ENCODE peak calls at places on chromosomes 4 and X, in six cellular contexts. Z is kidney epithelial cell, P is Panc1, J is transverse colon, Q is K562, O is GM23338. S is an unnamed sample.

GRCh38 chrX:22378296-22378695 is 105.6 kb downstream of the CBLL2 start:
- DNase-seq in Z (no peak), P (no peak), J (no peak), Q (no peak), O (no peak), S (no peak)

GRCh38 chr4:145845118-145845517 is 93.5 kb downstream of the ZNF827 start:
- DNase-seq in Z (no peak), P (no peak), J (no peak), Q (no peak), O (no peak), S (no peak)

GRCh38 chr4:73732759-73733431 is 7.5 kb upstream of the CXCL8 start:
- DNase-seq in Z (no peak), P (no peak), J (no peak), Q (no peak), O (no peak), S (no peak)

GRCh38 chr4:138576684-138577083 is 334.5 kb upstream of the SLC7A11 start:
- DNase-seq in Z (no peak), P (no peak), J (no peak), Q (peak; percentile 20), O (peak; percentile 81), S (no peak)

GRCh38 chr4:54032558-54033135 is 31.8 kb downstream of the CHIC2 start:
- DNase-seq in Z (no peak), P (no peak), J (no peak), Q (no peak), O (no peak), S (no peak)

GRCh38 chr4:170089743-170090666 is at the start of gene AADAT:
- DNase-seq in Z (no peak), P (peak; percentile 27), J (peak; percentile 74), Q (peak; percentile 42), O (peak; percentile 95), S (no peak)

GRCh38 chrX:153725039-153725831 is 579 bp downstream of the ABCD1 start:
- DNase-seq in Z (no peak), P (no peak), J (no peak), Q (no peak), O (peak; percentile 38), S (no peak)

GRCh38 chrX:123425471-123425870 is 241.4 kb downstream of the GRIA3 start:
- DNase-seq in Z (no peak), P (no peak), J (no peak), Q (no peak), O (no peak), S (no peak)

GRCh38 chr4:55866973-55867574 is 13.6 kb downstream of the EXOC1 start:
- DNase-seq in Z (peak; percentile 45), P (no peak), J (no peak), Q (peak; percentile 75), O (peak; percentile 77), S (no peak)

GRCh38 chr4:38694330-38694729 is 30.3 kb downstream of the KLF3 start:
- DNase-seq in Z (no peak), P (no peak), J (no peak), Q (no peak), O (no peak), S (no peak)

GRCh38 chr4:3210467-3210866 is 38.5 kb upstream of the MSANTD1 start:
- DNase-seq in Z (no peak), P (no peak), J (no peak), Q (no peak), O (no peak), S (no peak)

GRCh38 chr4:102335616-102336015 is 9.7 kb downstream of the SLC39A8 start:
- DNase-seq in Z (no peak), P (no peak), J (no peak), Q (no peak), O (no peak), S (no peak)

GRCh38 chr4:174058846-174059245 is 224.6 kb downstream of the FBXO8 start:
- DNase-seq in Z (no peak), P (no peak), J (no peak), Q (no peak), O (no peak), S (no peak)

GRCh38 chr4:98932539-98932938 is 3.6 kb upstream of the EIF4E start:
- DNase-seq in Z (no peak), P (no peak), J (no peak), Q (no peak), O (no peak), S (peak; percentile 38)

GRCh38 chrX:69109706-69110635 is 55.3 kb downstream of the PJA1 start:
- DNase-seq in Z (no peak), P (no peak), J (no peak), Q (peak; percentile 45), O (no peak), S (peak; percentile 67)

GRCh38 chr4:173264245-173264959 is 69.8 kb downstream of the HMGB2 start:
- DNase-seq in Z (no peak), P (no peak), J (peak; percentile 31), Q (peak; percentile 86), O (peak; percentile 31), S (no peak)

GRCh38 chrX:69028006-69028760 is 137.1 kb downstream of the PJA1 start:
- DNase-seq in Z (no peak), P (no peak), J (no peak), Q (no peak), O (no peak), S (no peak)

DNA sequence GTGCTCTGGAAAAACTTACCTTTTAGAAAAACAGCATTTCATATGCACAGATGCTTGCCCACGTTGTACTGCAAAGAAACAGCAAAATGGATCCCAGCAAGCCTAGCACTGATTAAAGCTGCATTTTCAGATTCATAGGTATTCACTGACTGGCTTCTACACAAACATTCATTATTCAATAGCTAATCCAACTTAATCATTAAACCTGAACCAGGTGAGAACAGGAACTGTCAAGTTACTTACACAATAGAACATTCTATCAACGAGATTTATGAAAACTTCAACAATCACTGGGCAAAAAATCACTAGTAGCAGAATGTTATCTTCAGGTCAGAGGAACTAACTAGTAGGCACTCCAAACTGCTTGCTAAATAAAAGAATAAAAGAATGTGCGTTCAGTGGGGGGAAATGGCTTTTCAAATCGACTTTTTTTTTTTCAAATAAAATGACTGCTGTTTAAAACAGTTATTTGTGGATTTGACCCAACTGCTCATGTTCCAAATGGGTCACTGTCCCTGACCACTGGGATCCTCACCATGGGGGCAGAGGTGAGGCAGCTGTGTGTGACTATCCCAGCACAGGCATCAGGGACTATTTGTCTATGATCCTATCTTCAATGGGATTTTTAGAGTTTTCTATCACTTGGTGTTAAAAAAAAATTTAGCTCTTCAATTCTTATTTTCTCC is 42.3 kb downstream of the STX18 start:
- DNase-seq in Z (no peak), P (no peak), J (no peak), Q (no peak), O (no peak), S (no peak)
- H3K4me3 ChIP-seq in Z (no peak overlapping the region), P (no peak overlapping the region), J (no peak overlapping the region), Q (no peak overlapping the region), O (no peak overlapping the region), S (no peak overlapping the region)

GRCh38 chrX:67599532-67599931 is 55.7 kb downstream of the AR start:
- DNase-seq in Z (no peak), P (no peak), J (no peak), Q (no peak), O (no peak), S (no peak)

GRCh38 chrX:67610282-67610681 is 66.5 kb downstream of the AR start:
- DNase-seq in Z (no peak), P (no peak), J (no peak), Q (no peak), O (no peak), S (no peak)

GRCh38 chrX:67607436-67607835 is 63.6 kb downstream of the AR start:
- DNase-seq in Z (no peak), P (no peak), J (no peak), Q (no peak), O (no peak), S (peak; percentile 59)

GRCh38 chrX:67601771-67602170 is 58.0 kb downstream of the AR start:
- DNase-seq in Z (no peak), P (no peak), J (no peak), Q (no peak), O (no peak), S (no peak)

DNA sequence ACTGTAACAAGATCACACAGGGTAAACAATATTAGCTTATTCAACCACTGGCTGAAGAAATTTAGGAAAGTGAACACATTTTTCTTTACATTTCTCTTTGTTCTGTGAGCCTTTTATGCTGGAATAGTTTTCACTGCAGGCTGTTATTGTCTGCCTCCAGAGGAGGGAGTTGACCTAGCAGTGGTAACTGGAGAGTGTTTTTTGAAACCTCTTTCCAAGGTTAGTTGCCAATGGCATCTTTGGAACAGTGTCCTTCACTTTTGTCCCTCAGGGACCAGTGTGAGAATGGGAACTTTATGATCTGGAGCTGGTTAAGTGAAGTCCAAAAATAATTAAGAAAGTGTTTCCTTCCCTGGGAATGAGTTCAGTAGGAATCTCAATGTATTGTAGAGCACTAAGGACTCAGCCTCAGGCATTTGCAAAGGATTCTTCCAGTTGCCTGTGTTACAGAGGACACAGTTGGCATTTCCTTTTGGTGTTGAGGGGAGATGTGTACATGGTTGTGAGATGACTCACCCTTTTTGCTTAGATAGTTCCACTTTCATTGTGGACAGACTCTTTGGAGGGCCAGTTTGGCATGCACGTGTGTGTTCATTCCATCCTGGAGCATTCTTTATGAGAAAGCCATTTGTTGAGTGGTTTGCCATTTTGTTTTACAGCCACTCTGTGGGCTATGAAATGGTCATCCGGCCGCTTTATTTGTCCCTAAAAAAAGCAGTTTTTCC is 61.3 kb downstream of the AR start:
- DNase-seq in Z (peak; percentile 31), P (no peak), J (no peak), Q (no peak), O (peak; percentile 15), S (peak; percentile 79)
- TF ChIP-seq CTCF in Z (no peak), P (no peak), J (no peak), Q (no peak), O (no peak), S (peak; percentile 26)

DNA sequence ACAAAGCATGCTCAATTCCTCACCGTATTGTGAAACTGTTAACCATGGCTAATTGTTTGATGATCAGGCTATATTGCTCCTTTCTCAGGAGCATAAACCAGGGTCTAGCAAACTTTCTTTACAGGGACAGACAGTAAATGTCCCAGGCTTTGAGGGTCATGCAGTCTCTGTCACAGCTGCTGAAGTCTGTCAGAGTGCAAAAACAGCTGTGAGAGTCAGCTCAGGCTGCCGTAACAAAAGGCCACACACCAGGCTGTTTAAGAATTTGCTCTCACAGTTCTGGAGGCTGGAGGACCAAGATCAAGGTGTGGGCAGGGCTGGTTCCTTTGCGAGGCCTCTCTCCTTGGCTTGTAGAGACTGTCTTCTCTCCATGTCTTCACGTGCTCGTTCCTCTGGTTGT is 75.6 kb downstream of the GPR143 start:
- DNase-seq in Z (no peak), P (no peak), J (no peak), Q (no peak), O (no peak), S (no peak)
- H3K36me3 ChIP-seq in Z (no peaks in the 10 kb centered on the region), P (no peaks in the 10 kb centered on the region), J (no peaks in the 10 kb centered on the region), Q (peaks cover 49% of the 10 kb centered on the region), O (no peaks in the 10 kb centered on the region), S (peaks cover 4% of the 10 kb centered on the region)

GRCh38 chr4:4385729-4386295 is 1.1 kb upstream of the NSG1 start:
- DNase-seq in Z (no peak), P (no peak), J (no peak), Q (no peak), O (no peak), S (no peak)
- H3K4me3 ChIP-seq in Z (peak overlapping the region; percentile 38), P (peak overlapping the region; percentile 29), J (no peak overlapping the region), Q (no peak overlapping the region), O (peak overlapping the region; percentile 84), S (no peak overlapping the region)

GRCh38 chr4:104907074-104907649 is 239.5 kb upstream of the TET2 start:
- DNase-seq in Z (no peak), P (no peak), J (no peak), Q (peak; percentile 2), O (no peak), S (no peak)
- TF ChIP-seq CTCF in Z (no peak), P (no peak), J (no peak), Q (peak; percentile 2), O (no peak), S (no peak)

S was measured in BJ.